ENCODE peak calls at places on chromosomes 4 and X, in four cellular contexts. K, S, I and L are unnamed samples.

GRCh38 chr4:181968371-181968770 is 274.8 kb upstream of the TENM3 start:
- DNase-seq in I (no peak), K (no peak), S (no peak), L (no peak)

GRCh38 chrX:122094611-122095010 is 1047.2 kb downstream of the GLUD2 start:
- DNase-seq in I (no peak), K (no peak), S (no peak), L (no peak)

GRCh38 chr4:85953651-85954018 is 406.2 kb downstream of the MAPK10 start:
- DNase-seq in I (no peak), K (peak; percentile 63), S (no peak), L (peak; percentile 74)

GRCh38 chr4:95049838-95050237 is 292.1 kb downstream of the BMPR1B start:
- DNase-seq in K (no peak), I (no peak), S (no peak), L (no peak)

GRCh38 chr4:187469627-187470026 is 525.9 kb upstream of the ZFP42 start:
- DNase-seq in S (no peak), K (no peak), I (no peak), L (no peak)

GRCh38 chrX:2408856-2409255 is 91.9 kb downstream of the DHRSX start:
- DNase-seq in K (no peak), S (no peak), I (no peak), L (no peak)

GRCh38 chrX:141673946-141674345 is 24.6 kb downstream of the SPANXD start:
- DNase-seq in K (peak; percentile 16), S (no peak), I (no peak), L (no peak)

GRCh38 chrX:108139303-108139702 is 47.7 kb downstream of the ATG4A start:
- DNase-seq in K (no peak), I (peak; percentile 28), S (no peak), L (no peak)

GRCh38 chrX:151753313-151754041 is 18.9 kb downstream of the CNGA2 start:
- DNase-seq in K (peak; percentile 49), I (peak; percentile 64), S (no peak), L (peak; percentile 63)

GRCh38 chr4:157010630-157011029 is 39.0 kb upstream of the PDGFC start:
- DNase-seq in K (no peak), S (no peak), I (no peak), L (no peak)

GRCh38 chr4:153227501-153227900 is 23.3 kb downstream of the TRIM2 start:
- DNase-seq in K (no peak), I (no peak), S (no peak), L (no peak)

GRCh38 chr4:89256203-89256800 is 51.3 kb downstream of the GPRIN3 start:
- DNase-seq in I (no peak), S (no peak), K (no peak), L (no peak)

GRCh38 chr4:146945556-146946374 is at the start of gene TTC29:
- DNase-seq in K (peak; percentile 87), I (peak; percentile 95), S (peak; percentile 8), L (peak; percentile 65)

DNA sequence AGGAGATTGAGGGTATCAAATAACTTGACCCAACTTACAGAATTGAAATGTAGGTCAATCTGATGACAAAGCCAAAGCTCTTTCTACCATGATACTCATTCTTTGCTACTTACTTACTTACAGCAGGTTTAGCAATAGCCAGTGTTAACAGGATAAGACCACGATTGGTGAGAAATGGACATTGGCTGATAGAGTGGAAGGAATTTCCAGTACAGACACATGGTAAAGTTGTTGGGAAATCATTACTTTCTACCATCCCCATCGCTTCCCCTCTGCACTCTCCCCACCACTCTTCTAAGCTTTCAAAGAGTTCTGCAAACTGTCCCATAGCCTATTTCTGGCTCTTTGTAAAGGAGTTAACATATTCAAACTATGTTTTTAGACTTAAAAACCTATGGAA is 119.7 kb downstream of the CHRNA9 start:
- DNase-seq in K (no peak), S (no peak), I (no peak), L (no peak)
- TF ChIP-seq MYC in K (no peak), S (no peak), I (no peak), L (no peak)

GRCh38 chrX:11665144-11666040 is at the start of gene ARHGAP6:
- DNase-seq in I (no peak), S (no peak), K (peak; percentile 6), L (peak; percentile 30)

GRCh38 chrX:11667286-11667685 is 1.6 kb upstream of the ARHGAP6 start:
- DNase-seq in I (no peak), S (peak; percentile 23), K (no peak), L (no peak)

GRCh38 chrX:11664211-11664888 is 1.4 kb downstream of the ARHGAP6 start:
- DNase-seq in K (no peak), S (no peak), I (no peak), L (no peak)

GRCh38 chrX:11666180-11666579 is 460 bp upstream of the ARHGAP6 start:
- DNase-seq in S (no peak), I (no peak), K (no peak), L (no peak)

DNA sequence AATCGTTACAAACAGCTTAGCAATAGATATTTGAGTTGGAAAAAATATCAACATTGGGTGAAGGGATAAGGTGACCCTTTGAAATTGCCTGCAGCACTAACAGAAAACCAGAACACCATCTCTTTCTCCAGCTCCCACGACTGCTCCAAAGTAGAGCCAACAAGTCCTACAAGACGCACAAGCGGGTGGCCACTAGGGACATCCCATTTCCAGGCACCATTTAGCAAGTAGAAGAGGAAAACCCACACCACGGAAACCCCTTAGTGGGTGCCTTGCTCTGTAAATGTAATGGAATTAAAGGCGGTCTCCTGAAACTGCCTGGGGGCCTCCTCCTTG is 1.9 kb downstream of the ARHGAP6 start:
- DNase-seq in I (no peak), S (no peak), K (no peak), L (peak; percentile 2)
- H3K9me3 ChIP-seq in I (no peaks in the 10 kb centered on the region), S (no peaks in the 10 kb centered on the region), K (no peaks in the 10 kb centered on the region), L (no peaks in the 10 kb centered on the region)

GRCh38 chr4:180203349-180203748 is 2039.9 kb upstream of the TENM3 start:
- DNase-seq in I (no peak), S (peak; percentile 31), K (no peak), L (no peak)

GRCh38 chr4:180197471-180197870 is 2045.7 kb upstream of the TENM3 start:
- DNase-seq in K (no peak), S (no peak), I (no peak), L (no peak)
- TF ChIP-seq MYC in K (no peak), S (no peak), I (no peak), L (no peak)

GRCh38 chrX:137548261-137548660 is 17.7 kb upstream of the ZIC3 start:
- DNase-seq in K (no peak), I (no peak), S (no peak), L (no peak)
- H3K9me3 ChIP-seq in K (no peaks in the 10 kb centered on the region), I (no peaks in the 10 kb centered on the region), S (no peaks in the 10 kb centered on the region), L (no peaks in the 10 kb centered on the region)

GRCh38 chrX:155237719-155238118 is 21.5 kb downstream of the VBP1 start:
- DNase-seq in S (no peak), K (no peak), I (no peak), L (no peak)

GRCh38 chrX:155231163-155231562 is 14.9 kb downstream of the VBP1 start:
- DNase-seq in I (no peak), S (peak; percentile 25), K (no peak), L (no peak)

GRCh38 chrX:155235891-155236290 is 19.6 kb downstream of the VBP1 start:
- DNase-seq in K (no peak), S (no peak), I (no peak), L (no peak)
- TF ChIP-seq MYC in K (no peak), S (no peak), I (no peak), L (no peak)

DNA sequence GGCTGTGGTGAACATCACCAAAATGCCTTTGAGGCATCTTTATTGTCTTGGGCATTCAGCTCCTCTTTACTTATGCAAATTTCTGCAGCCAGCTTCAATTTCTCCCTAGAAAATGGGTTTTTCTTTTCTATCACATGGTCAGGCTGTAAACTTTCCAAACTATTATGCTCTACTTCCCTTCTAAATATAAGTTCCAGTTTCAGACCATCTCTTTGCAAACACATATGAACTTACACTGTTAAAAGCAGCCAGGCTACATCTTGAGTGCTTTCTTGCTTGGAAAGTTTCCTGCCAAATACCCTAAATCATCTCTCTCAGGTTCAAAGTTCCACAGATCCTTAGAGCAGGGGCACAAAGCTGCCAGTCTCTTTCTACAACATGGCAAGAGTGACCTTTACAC is 13.2 kb downstream of the SCLT1 start:
- DNase-seq in K (no peak), I (no peak), S (no peak), L (no peak)
- H3K9me3 ChIP-seq in K (no peaks in the 10 kb centered on the region), I (no peaks in the 10 kb centered on the region), S (peaks cover 28% of the 10 kb centered on the region), L (no peaks in the 10 kb centered on the region)